ENCODE peak calls at places on chromosomes 6 and 20, in eight cellular contexts. C is cardiac fibroblast; Q is stimulated activated CD4-positive, alpha-beta T cell treated with anti-CD3 and anti-CD28 coated beads, Interleukin-2, amount 100 ng/mL, for 24 hours; W is GM23338; S is NCI-H2029 treated with DMSO at 0.1 percent for 48 hours; J is A673; A is activated CD4-positive, alpha-beta T cell treated with anti-CD3 and anti-CD28 coated beads for 4 hours; L is hippocampal formation. T is an unnamed sample.

GRCh38 chr20:35523298-35523888 is 6.1 kb downstream of the C20orf173 start:
- DNase-seq in C (peak; percentile 33), A (no peak), Q (peak; percentile 38), L (no peak), S (no peak), W (peak; percentile 81), J (peak; percentile 53), T (peak; percentile 44)

GRCh38 chr20:52242237-52243230 is 51.0 kb upstream of the ZFP64 start:
- DNase-seq in J (peak; percentile 68), L (no peak), A (no peak), C (peak; percentile 37), S (peak; percentile 38), Q (no peak), W (peak; percentile 66), T (peak; percentile 14)

GRCh38 chr6:129501401-129502051 is 208.5 kb downstream of the ARHGAP18 start:
- DNase-seq in J (peak; percentile 84), C (peak; percentile 97), W (peak; percentile 34), S (no peak), Q (peak; percentile 44), L (no peak), A (peak; percentile 50), T (peak; percentile 95)

GRCh38 chr6:30743099-30744053 is 889 bp upstream of the FLOT1 start:
- DNase-seq in Q (peak; percentile 57), S (no peak), W (no peak), J (peak; percentile 63), C (peak; percentile 55), L (no peak), A (peak; percentile 54), T (peak; percentile 45)

GRCh38 chr6:137699036-137699683 is 167.9 kb upstream of the TNFAIP3 start:
- DNase-seq in C (peak; percentile 50), A (no peak), S (no peak), W (no peak), L (no peak), Q (peak; percentile 44), J (no peak), T (peak; percentile 60)

GRCh38 chr6:158383542-158383941 is 71.3 kb downstream of the TULP4 start:
- DNase-seq in L (no peak), A (no peak), S (no peak), Q (no peak), W (no peak), C (no peak), J (no peak), T (no peak)

GRCh38 chr6:24933868-24934401 is 1.8 kb downstream of the RIPOR2 start:
- DNase-seq in L (no peak), W (peak; percentile 96), A (peak; percentile 50), C (peak; percentile 26), J (peak; percentile 69), Q (no peak), S (no peak), T (no peak)

GRCh38 chr6:21753571-21754108 is 160.1 kb downstream of the SOX4 start:
- DNase-seq in S (peak; percentile 74), W (no peak), A (no peak), L (no peak), C (peak; percentile 74), Q (no peak), J (no peak), T (no peak)

GRCh38 chr6:97524846-97525245 is 241.8 kb upstream of the MMS22L start:
- DNase-seq in W (peak; percentile 80), L (peak; percentile 39), S (no peak), J (peak; percentile 75), C (no peak), A (no peak), Q (no peak), T (no peak)

GRCh38 chr20:20373046-20373706 is 5.3 kb downstream of the INSM1 start:
- DNase-seq in C (peak; percentile 34), Q (no peak), W (no peak), S (no peak), A (no peak), J (peak; percentile 24), L (no peak), T (peak; percentile 50)

GRCh38 chr6:100372326-100372725 is 92.4 kb downstream of the SIM1 start:
- DNase-seq in C (no peak), J (no peak), W (no peak), A (no peak), Q (no peak), L (no peak), S (no peak), T (no peak)

GRCh38 chr20:16821211-16822089 is 73.3 kb downstream of the OTOR start:
- DNase-seq in J (peak; percentile 74), L (no peak), Q (peak; percentile 4), A (no peak), S (peak; percentile 9), W (peak; percentile 79), C (peak; percentile 48), T (peak; percentile 6)

GRCh38 chr6:152127429-152128165 is 320.1 kb downstream of the ESR1 start:
- DNase-seq in L (no peak), W (no peak), A (no peak), Q (no peak), J (no peak), C (peak; percentile 24), S (no peak), T (no peak)

GRCh38 chr6:90401933-90402830 is 105.5 kb upstream of the BACH2 start:
- DNase-seq in Q (no peak), S (no peak), C (no peak), A (peak; percentile 39), L (no peak), W (no peak), J (no peak), T (no peak)

GRCh38 chr6:14092861-14093789 is 24.4 kb upstream of the CD83 start:
- DNase-seq in W (no peak), A (no peak), Q (no peak), S (peak; percentile 87), J (no peak), L (no peak), C (peak; percentile 16), T (peak; percentile 41)

GRCh38 chr6:90216081-90216977 is 80.3 kb downstream of the BACH2 start:
- DNase-seq in S (no peak), C (no peak), Q (peak; percentile 32), W (peak; percentile 26), A (peak; percentile 43), L (no peak), J (no peak), T (peak; percentile 7)

GRCh38 chr6:71333700-71334099 is 45.1 kb downstream of the OGFRL1 start:
- DNase-seq in A (no peak), L (no peak), Q (no peak), C (peak; percentile 93), J (no peak), W (no peak), S (no peak), T (peak; percentile 96)

GRCh38 chr6:137497722-137498463 is 3.7 kb upstream of the OLIG3 start:
- DNase-seq in J (no peak), A (peak; percentile 12), C (no peak), W (peak; percentile 73), S (no peak), Q (peak; percentile 20), L (no peak), T (peak; percentile 15)

GRCh38 chr6:13681305-13682061 is 30.2 kb downstream of the RANBP9 start:
- DNase-seq in A (no peak), Q (no peak), L (no peak), S (no peak), J (no peak), C (no peak), W (no peak), T (no peak)

GRCh38 chr6:14802761-14803160 is 443.1 kb upstream of the JARID2 start:
- DNase-seq in W (no peak), A (no peak), L (no peak), Q (no peak), C (no peak), J (no peak), S (no peak), T (no peak)

GRCh38 chr20:50029697-50030428 is 47.1 kb downstream of the SNAI1 start:
- DNase-seq in W (no peak), S (no peak), A (no peak), L (no peak), J (no peak), Q (no peak), C (peak; percentile 99), T (peak; percentile 90)

GRCh38 chr6:341914-342831 is 49.4 kb upstream of the IRF4 start:
- DNase-seq in Q (no peak), S (no peak), A (no peak), L (no peak), J (no peak), C (no peak), W (no peak), T (no peak)

GRCh38 chr6:116094041-116094440 is 6.6 kb upstream of the NT5DC1 start:
- DNase-seq in L (no peak), A (no peak), W (no peak), J (no peak), C (no peak), S (no peak), Q (no peak), T (no peak)

GRCh38 chr6:88725111-88725711 is 238.2 kb downstream of the RNGTT start:
- DNase-seq in C (peak; percentile 47), W (peak; percentile 96), A (no peak), Q (peak; percentile 27), L (no peak), J (peak; percentile 77), S (no peak), T (no peak)

GRCh38 chr20:23508896-23509579 is 18.1 kb downstream of the CST8 start:
- DNase-seq in A (no peak), C (no peak), J (no peak), S (no peak), W (no peak), L (no peak), Q (no peak), T (no peak)

GRCh38 chr6:43673444-43674063 is 14.0 kb downstream of the MRPS18A start:
- DNase-seq in A (no peak), S (no peak), L (peak; percentile 53), J (no peak), C (no peak), W (no peak), Q (no peak), T (no peak)

GRCh38 chr6:30770164-30770563 is 25.8 kb upstream of the IER3 start:
- DNase-seq in A (no peak), W (no peak), S (no peak), C (peak; percentile 58), Q (no peak), J (no peak), L (no peak), T (no peak)

T was measured in foreskin fibroblast.